ENCODE peak calls at places on chromosomes 2 and 18, in six cellular contexts. One of them, this sample, is unnamed. For H3K36me3, the result is how much of the 10 kb centered on the place peaks cover.

GRCh38 chr18:1133541-1133940 is 228.9 kb downstream of the ADCYAP1 start:
- DNase-seq in adrenal gland: no peak
- DNase-seq in astrocyte: no peak
- DNase-seq in neuronal stem cell: peak
- DNase-seq in naive thymus-derived CD4-positive, alpha-beta T cell: no peak
- DNase-seq in transverse colon: no peak
- DNase-seq in this sample: no peak

GRCh38 chr2:71486881-71487640 is 33.7 kb downstream of the DYSF start:
- DNase-seq in transverse colon: no peak
- DNase-seq in adrenal gland: no peak
- DNase-seq in naive thymus-derived CD4-positive, alpha-beta T cell: no peak
- DNase-seq in neuronal stem cell: no peak
- DNase-seq in astrocyte: no peak
- DNase-seq in this sample: no peak

GRCh38 chr2:233329489-233330135 is 22.0 kb downstream of the SAG start:
- DNase-seq in neuronal stem cell: peak
- DNase-seq in astrocyte: peak
- DNase-seq in adrenal gland: no peak
- DNase-seq in transverse colon: no peak
- DNase-seq in naive thymus-derived CD4-positive, alpha-beta T cell: no peak
- DNase-seq in this sample: peak

GRCh38 chr18:35038029-35038428 is 3.2 kb upstream of the MAPRE2 start:
- DNase-seq in adrenal gland: no peak
- DNase-seq in neuronal stem cell: no peak
- DNase-seq in transverse colon: no peak
- DNase-seq in naive thymus-derived CD4-positive, alpha-beta T cell: no peak
- DNase-seq in astrocyte: no peak
- DNase-seq in this sample: no peak

GRCh38 chr18:52422985-52423601 is 83.1 kb downstream of the DCC start:
- DNase-seq in naive thymus-derived CD4-positive, alpha-beta T cell: no peak
- DNase-seq in transverse colon: no peak
- DNase-seq in adrenal gland: no peak
- DNase-seq in neuronal stem cell: no peak
- DNase-seq in astrocyte: no peak
- DNase-seq in this sample: peak

GRCh38 chr18:27413495-27414401 is 228.6 kb upstream of the CHST9 start:
- DNase-seq in neuronal stem cell: no peak
- DNase-seq in astrocyte: peak
- DNase-seq in adrenal gland: no peak
- DNase-seq in naive thymus-derived CD4-positive, alpha-beta T cell: no peak
- DNase-seq in transverse colon: no peak
- DNase-seq in this sample: peak

GRCh38 chr2:164066095-164066494 is 330.3 kb upstream of the FIGN start:
- DNase-seq in astrocyte: no peak
- DNase-seq in naive thymus-derived CD4-positive, alpha-beta T cell: no peak
- DNase-seq in adrenal gland: no peak
- DNase-seq in transverse colon: no peak
- DNase-seq in neuronal stem cell: no peak
- DNase-seq in this sample: no peak

GRCh38 chr2:11716689-11717321 is 29.6 kb upstream of the LPIN1 start:
- DNase-seq in naive thymus-derived CD4-positive, alpha-beta T cell: no peak
- DNase-seq in astrocyte: no peak
- DNase-seq in transverse colon: no peak
- DNase-seq in neuronal stem cell: no peak
- DNase-seq in adrenal gland: no peak
- DNase-seq in this sample: no peak

GRCh38 chr2:140808816-140809215 is 1322.0 kb downstream of the LRP1B start:
- DNase-seq in naive thymus-derived CD4-positive, alpha-beta T cell: no peak
- DNase-seq in neuronal stem cell: no peak
- DNase-seq in astrocyte: no peak
- DNase-seq in transverse colon: no peak
- DNase-seq in adrenal gland: no peak
- DNase-seq in this sample: no peak

GRCh38 chr2:152186257-152186656 is 10.7 kb upstream of the STAM2 start:
- DNase-seq in astrocyte: no peak
- DNase-seq in neuronal stem cell: no peak
- DNase-seq in adrenal gland: no peak
- DNase-seq in transverse colon: no peak
- DNase-seq in naive thymus-derived CD4-positive, alpha-beta T cell: no peak
- DNase-seq in this sample: no peak

GRCh38 chr2:30690126-30690561 is 117.1 kb downstream of the CAPN13 start:
- DNase-seq in transverse colon: no peak
- DNase-seq in astrocyte: no peak
- DNase-seq in adrenal gland: no peak
- DNase-seq in naive thymus-derived CD4-positive, alpha-beta T cell: no peak
- DNase-seq in neuronal stem cell: no peak
- DNase-seq in this sample: no peak

GRCh38 chr2:25336446-25336845 is 5.3 kb downstream of the DNMT3A start:
- DNase-seq in transverse colon: no peak
- DNase-seq in naive thymus-derived CD4-positive, alpha-beta T cell: no peak
- DNase-seq in neuronal stem cell: no peak
- DNase-seq in astrocyte: no peak
- DNase-seq in adrenal gland: no peak
- DNase-seq in this sample: no peak

GRCh38 chr18:68960355-68960754 is 162.5 kb downstream of the CCDC102B start:
- DNase-seq in astrocyte: no peak
- DNase-seq in transverse colon: no peak
- DNase-seq in adrenal gland: no peak
- DNase-seq in neuronal stem cell: no peak
- DNase-seq in naive thymus-derived CD4-positive, alpha-beta T cell: no peak
- DNase-seq in this sample: no peak

GRCh38 chr18:2774669-2775068 is 72.1 kb upstream of the EMILIN2 start:
- DNase-seq in adrenal gland: no peak
- DNase-seq in transverse colon: no peak
- DNase-seq in astrocyte: no peak
- DNase-seq in naive thymus-derived CD4-positive, alpha-beta T cell: no peak
- DNase-seq in neuronal stem cell: no peak
- DNase-seq in this sample: no peak

GRCh38 chr18:45780568-45780967 is 44.9 kb upstream of the SIGLEC15 start:
- DNase-seq in neuronal stem cell: no peak
- DNase-seq in astrocyte: no peak
- DNase-seq in naive thymus-derived CD4-positive, alpha-beta T cell: no peak
- DNase-seq in transverse colon: no peak
- DNase-seq in adrenal gland: no peak
- DNase-seq in this sample: peak

GRCh38 chr2:171260471-171261424 is 100.1 kb upstream of the TLK1 start:
- DNase-seq in astrocyte: no peak
- DNase-seq in neuronal stem cell: no peak
- DNase-seq in transverse colon: no peak
- DNase-seq in naive thymus-derived CD4-positive, alpha-beta T cell: no peak
- DNase-seq in adrenal gland: no peak
- DNase-seq in this sample: no peak

GRCh38 chr2:47631840-47632398 is 151.0 kb upstream of the MSH6 start:
- DNase-seq in naive thymus-derived CD4-positive, alpha-beta T cell: no peak
- DNase-seq in astrocyte: peak
- DNase-seq in adrenal gland: peak
- DNase-seq in neuronal stem cell: no peak
- DNase-seq in transverse colon: peak
- DNase-seq in this sample: no peak

GRCh38 chr2:222819722-222820333 is 41.0 kb upstream of the ACSL3 start:
- DNase-seq in neuronal stem cell: no peak
- DNase-seq in naive thymus-derived CD4-positive, alpha-beta T cell: no peak
- DNase-seq in transverse colon: no peak
- DNase-seq in astrocyte: peak
- DNase-seq in adrenal gland: no peak
- DNase-seq in this sample: no peak

GRCh38 chr2:152468832-152469692 is 134.1 kb downstream of the FMNL2 start:
- DNase-seq in transverse colon: peak
- DNase-seq in adrenal gland: no peak
- DNase-seq in neuronal stem cell: no peak
- DNase-seq in astrocyte: peak
- DNase-seq in naive thymus-derived CD4-positive, alpha-beta T cell: no peak
- DNase-seq in this sample: no peak

DNA sequence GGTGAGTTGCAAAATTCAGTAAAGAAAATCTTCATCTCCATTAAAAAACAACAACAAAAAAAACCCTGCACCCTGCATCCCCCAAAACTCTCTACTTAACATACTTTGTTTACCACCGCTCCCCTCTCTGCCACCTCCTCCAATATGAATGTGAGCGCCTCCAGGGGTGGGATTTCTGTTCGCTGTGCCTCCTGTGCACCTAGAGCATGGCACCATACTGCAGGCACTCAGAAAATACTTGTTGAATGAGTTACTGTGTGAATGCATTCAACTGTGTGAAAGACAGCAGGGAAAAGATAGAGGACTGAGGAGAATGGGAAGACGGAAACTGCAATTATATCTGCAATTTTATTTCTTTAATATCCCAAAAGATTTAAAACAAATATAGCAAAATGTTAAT is 4.5 kb downstream of the CEBPZ start:
- DNase-seq in transverse colon: no peak
- DNase-seq in neuronal stem cell: no peak
- DNase-seq in naive thymus-derived CD4-positive, alpha-beta T cell: no peak
- DNase-seq in astrocyte: no peak
- DNase-seq in adrenal gland: no peak
- DNase-seq in this sample: no peak
- H3K36me3 ChIP-seq in transverse colon: under half
- H3K36me3 ChIP-seq in neuronal stem cell: under half
- H3K36me3 ChIP-seq in naive thymus-derived CD4-positive, alpha-beta T cell: under half
- H3K36me3 ChIP-seq in astrocyte: under half
- H3K36me3 ChIP-seq in adrenal gland: under half
- H3K36me3 ChIP-seq in this sample: half or more

DNA sequence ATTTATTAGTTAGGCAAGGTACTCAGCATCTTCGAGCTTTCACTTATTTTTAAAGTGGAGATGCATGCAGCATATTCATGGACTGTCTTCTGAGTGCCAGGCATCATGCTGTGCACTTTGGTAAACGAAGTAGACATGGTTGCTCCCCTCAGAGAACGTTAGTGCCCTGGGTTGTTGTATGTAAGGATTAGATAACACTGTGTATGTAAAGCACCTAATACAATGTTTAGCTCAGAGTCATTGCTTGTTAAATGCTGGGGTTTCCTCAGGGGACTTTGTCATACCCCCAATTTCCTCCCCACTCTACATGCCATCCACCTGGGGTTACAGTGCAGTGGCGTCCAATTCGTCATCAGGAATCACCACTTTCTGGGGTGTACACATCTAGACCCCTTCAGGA is 2.8 kb downstream of the UGGT1 start:
- DNase-seq in transverse colon: no peak
- DNase-seq in neuronal stem cell: no peak
- DNase-seq in naive thymus-derived CD4-positive, alpha-beta T cell: no peak
- DNase-seq in adrenal gland: no peak
- DNase-seq in astrocyte: no peak
- DNase-seq in this sample: no peak
- H3K36me3 ChIP-seq in transverse colon: under half
- H3K36me3 ChIP-seq in neuronal stem cell: under half
- H3K36me3 ChIP-seq in naive thymus-derived CD4-positive, alpha-beta T cell: under half
- H3K36me3 ChIP-seq in adrenal gland: under half
- H3K36me3 ChIP-seq in astrocyte: under half
- H3K36me3 ChIP-seq in this sample: under half

DNA sequence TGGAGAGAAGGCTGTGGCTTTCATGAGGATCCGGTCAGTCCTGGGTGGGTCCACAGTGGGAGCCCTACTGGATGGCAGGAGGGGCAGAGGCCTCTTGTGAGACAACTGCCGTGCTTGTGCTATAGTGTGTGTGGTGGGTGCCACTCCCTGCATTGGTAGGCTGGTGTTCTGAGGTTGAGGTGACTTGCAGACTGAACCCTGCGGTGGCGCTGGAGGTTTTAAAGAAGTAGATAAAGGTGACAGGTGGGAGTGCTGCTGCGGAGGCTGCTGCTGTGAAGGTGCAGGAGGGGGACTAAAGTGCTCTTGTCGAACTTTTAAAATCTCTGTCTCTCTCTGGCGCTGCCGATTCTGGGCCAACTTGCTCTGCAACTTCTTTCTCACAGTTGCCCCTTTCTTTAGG is 29.7 kb downstream of the INO80D start:
- DNase-seq in naive thymus-derived CD4-positive, alpha-beta T cell: no peak
- DNase-seq in neuronal stem cell: no peak
- DNase-seq in transverse colon: no peak
- DNase-seq in adrenal gland: no peak
- DNase-seq in astrocyte: no peak
- DNase-seq in this sample: no peak
- H3K36me3 ChIP-seq in naive thymus-derived CD4-positive, alpha-beta T cell: under half
- H3K36me3 ChIP-seq in neuronal stem cell: under half
- H3K36me3 ChIP-seq in transverse colon: under half
- H3K36me3 ChIP-seq in adrenal gland: under half
- H3K36me3 ChIP-seq in astrocyte: under half
- H3K36me3 ChIP-seq in this sample: under half

DNA sequence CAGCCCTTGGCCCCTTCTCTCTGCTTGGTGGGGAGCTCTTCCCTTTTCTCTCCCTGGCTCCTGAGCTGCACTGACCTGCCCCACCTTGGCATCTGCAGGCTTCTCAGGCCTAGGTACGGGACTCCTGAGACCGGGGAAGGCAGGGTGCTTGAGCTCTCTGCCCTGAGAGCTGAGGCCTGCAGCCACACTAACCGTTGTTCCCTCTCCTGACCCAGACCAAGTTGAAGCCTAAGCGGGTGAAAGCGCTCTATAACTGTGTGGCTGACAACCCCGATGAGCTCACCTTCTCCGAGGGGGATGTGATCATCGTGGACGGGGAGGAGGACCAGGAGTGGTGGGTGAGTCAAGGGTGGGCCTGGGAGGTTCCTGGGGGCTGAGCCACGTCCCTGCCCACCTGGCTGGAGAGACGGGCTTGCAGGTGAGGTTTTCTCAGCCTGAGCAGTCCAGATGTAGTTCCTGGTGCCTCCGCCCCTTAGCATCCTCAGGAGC is 22.2 kb downstream of the ITGB1BP1 start:
- DNase-seq in adrenal gland: no peak
- DNase-seq in naive thymus-derived CD4-positive, alpha-beta T cell: no peak
- DNase-seq in neuronal stem cell: no peak
- DNase-seq in astrocyte: no peak
- DNase-seq in transverse colon: no peak
- DNase-seq in this sample: no peak
- H3K36me3 ChIP-seq in adrenal gland: under half
- H3K36me3 ChIP-seq in naive thymus-derived CD4-positive, alpha-beta T cell: under half
- H3K36me3 ChIP-seq in neuronal stem cell: under half
- H3K36me3 ChIP-seq in astrocyte: under half
- H3K36me3 ChIP-seq in transverse colon: under half
- H3K36me3 ChIP-seq in this sample: under half

GRCh38 chr2:218744615-218745014 is 34.0 kb downstream of the TTLL4 start:
- DNase-seq in transverse colon: no peak
- DNase-seq in astrocyte: no peak
- DNase-seq in adrenal gland: no peak
- DNase-seq in naive thymus-derived CD4-positive, alpha-beta T cell: no peak
- DNase-seq in neuronal stem cell: no peak
- DNase-seq in this sample: no peak

GRCh38 chr2:218746960-218747359 is 35.0 kb upstream of the CYP27A1 start:
- DNase-seq in astrocyte: no peak
- DNase-seq in adrenal gland: no peak
- DNase-seq in transverse colon: no peak
- DNase-seq in naive thymus-derived CD4-positive, alpha-beta T cell: no peak
- DNase-seq in neuronal stem cell: no peak
- DNase-seq in this sample: no peak

GRCh38 chr2:218745160-218745558 is 34.5 kb downstream of the TTLL4 start:
- DNase-seq in neuronal stem cell: no peak
- DNase-seq in adrenal gland: no peak
- DNase-seq in transverse colon: no peak
- DNase-seq in naive thymus-derived CD4-positive, alpha-beta T cell: no peak
- DNase-seq in astrocyte: no peak
- DNase-seq in this sample: peak

GRCh38 chr2:218745559-218746469 is 35.2 kb downstream of the TTLL4 start:
- DNase-seq in transverse colon: no peak
- DNase-seq in adrenal gland: peak
- DNase-seq in astrocyte: peak
- DNase-seq in neuronal stem cell: no peak
- DNase-seq in naive thymus-derived CD4-positive, alpha-beta T cell: no peak
- DNase-seq in this sample: peak

DNA sequence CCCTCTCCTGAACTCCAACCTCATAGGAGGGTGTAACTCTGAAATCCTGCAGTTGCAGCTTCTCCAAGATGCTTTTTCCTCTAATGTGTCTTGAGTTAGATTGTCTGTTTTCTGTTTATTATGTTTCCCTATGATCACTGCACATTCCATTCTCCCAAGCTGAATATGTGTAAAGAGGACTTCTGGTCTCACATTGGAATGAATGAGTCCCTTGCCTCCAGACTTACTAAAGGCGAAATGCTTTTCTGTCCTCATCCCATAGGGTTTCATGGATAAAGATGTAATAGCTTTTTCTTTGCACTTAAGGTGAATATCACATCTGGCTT is 35.5 kb upstream of the CYP27A1 start:
- DNase-seq in astrocyte: no peak
- DNase-seq in adrenal gland: no peak
- DNase-seq in neuronal stem cell: no peak
- DNase-seq in naive thymus-derived CD4-positive, alpha-beta T cell: no peak
- DNase-seq in transverse colon: no peak
- DNase-seq in this sample: no peak
- H3K36me3 ChIP-seq in astrocyte: under half
- H3K36me3 ChIP-seq in adrenal gland: under half
- H3K36me3 ChIP-seq in neuronal stem cell: under half
- H3K36me3 ChIP-seq in naive thymus-derived CD4-positive, alpha-beta T cell: under half
- H3K36me3 ChIP-seq in transverse colon: under half
- H3K36me3 ChIP-seq in this sample: half or more